ENCODE peak calls at places on chromosomes 5 and 9, in seven cellular contexts. One of them, this sample, is unnamed. For H3K4me1, the result is how much of the 10 kb centered on the place peaks cover.

GRCh38 chr5:159586941-159587340 is 256.7 kb upstream of the IL12B start:
- DNase-seq in hepatocyte: no peak
- DNase-seq in MM.1S: no peak
- DNase-seq in heart right ventricle: no peak
- DNase-seq in mammary epithelial cell: no peak
- DNase-seq in stomach: no peak
- DNase-seq in OCI-LY7: no peak
- DNase-seq in this sample: no peak

GRCh38 chr5:81805086-81805485 is 54.2 kb upstream of the SSBP2 start:
- DNase-seq in hepatocyte: no peak
- DNase-seq in MM.1S: peak
- DNase-seq in heart right ventricle: no peak
- DNase-seq in mammary epithelial cell: no peak
- DNase-seq in stomach: no peak
- DNase-seq in OCI-LY7: no peak
- DNase-seq in this sample: no peak

GRCh38 chr9:97714435-97714834 is 17.3 kb upstream of the XPA start:
- DNase-seq in hepatocyte: peak
- DNase-seq in MM.1S: peak
- DNase-seq in heart right ventricle: no peak
- DNase-seq in mammary epithelial cell: peak
- DNase-seq in stomach: no peak
- DNase-seq in OCI-LY7: no peak
- DNase-seq in this sample: no peak

GRCh38 chr9:134283111-134283515 is 43.1 kb upstream of the RXRA start:
- DNase-seq in hepatocyte: peak
- DNase-seq in MM.1S: no peak
- DNase-seq in heart right ventricle: peak
- DNase-seq in mammary epithelial cell: peak
- DNase-seq in stomach: peak
- DNase-seq in OCI-LY7: no peak
- DNase-seq in this sample: peak

GRCh38 chr5:143052967-143053682 is 282.9 kb downstream of the ARHGAP26 start:
- DNase-seq in hepatocyte: no peak
- DNase-seq in MM.1S: peak
- DNase-seq in heart right ventricle: no peak
- DNase-seq in mammary epithelial cell: no peak
- DNase-seq in stomach: no peak
- DNase-seq in OCI-LY7: no peak
- DNase-seq in this sample: no peak

GRCh38 chr5:134551891-134552290 is 26.4 kb downstream of the JADE2 start:
- DNase-seq in hepatocyte: no peak
- DNase-seq in MM.1S: no peak
- DNase-seq in heart right ventricle: no peak
- DNase-seq in mammary epithelial cell: no peak
- DNase-seq in stomach: no peak
- DNase-seq in OCI-LY7: no peak
- DNase-seq in this sample: no peak

GRCh38 chr9:134276463-134277245 is 49.6 kb upstream of the RXRA start:
- DNase-seq in hepatocyte: no peak
- DNase-seq in MM.1S: no peak
- DNase-seq in heart right ventricle: no peak
- DNase-seq in mammary epithelial cell: no peak
- DNase-seq in stomach: no peak
- DNase-seq in OCI-LY7: no peak
- DNase-seq in this sample: no peak

GRCh38 chr5:170773031-170773985 is 10.2 kb upstream of the GABRP start:
- DNase-seq in hepatocyte: no peak
- DNase-seq in MM.1S: no peak
- DNase-seq in heart right ventricle: no peak
- DNase-seq in mammary epithelial cell: no peak
- DNase-seq in stomach: peak
- DNase-seq in OCI-LY7: no peak
- DNase-seq in this sample: peak

GRCh38 chr9:13956107-13956506 is 357.8 kb downstream of the NFIB start:
- DNase-seq in hepatocyte: no peak
- DNase-seq in MM.1S: no peak
- DNase-seq in heart right ventricle: no peak
- DNase-seq in mammary epithelial cell: no peak
- DNase-seq in stomach: no peak
- DNase-seq in OCI-LY7: no peak
- DNase-seq in this sample: no peak

GRCh38 chr5:107979272-107979671 is 308.5 kb upstream of the EFNA5 start:
- DNase-seq in hepatocyte: no peak
- DNase-seq in MM.1S: no peak
- DNase-seq in heart right ventricle: no peak
- DNase-seq in mammary epithelial cell: no peak
- DNase-seq in stomach: no peak
- DNase-seq in OCI-LY7: no peak
- DNase-seq in this sample: peak

GRCh38 chr5:78610163-78610583 is 38.4 kb downstream of the LHFPL2 start:
- DNase-seq in hepatocyte: no peak
- DNase-seq in MM.1S: no peak
- DNase-seq in heart right ventricle: peak
- DNase-seq in mammary epithelial cell: no peak
- DNase-seq in stomach: no peak
- DNase-seq in OCI-LY7: no peak
- DNase-seq in this sample: peak

GRCh38 chr9:109880276-109881169 is 100.5 kb downstream of the PALM2AKAP2 start:
- DNase-seq in hepatocyte: peak
- DNase-seq in MM.1S: no peak
- DNase-seq in heart right ventricle: no peak
- DNase-seq in mammary epithelial cell: peak
- DNase-seq in stomach: no peak
- DNase-seq in OCI-LY7: peak
- DNase-seq in this sample: no peak

GRCh38 chr9:111013250-111013649 is 25.0 kb downstream of the LPAR1 start:
- DNase-seq in hepatocyte: no peak
- DNase-seq in MM.1S: no peak
- DNase-seq in heart right ventricle: no peak
- DNase-seq in mammary epithelial cell: no peak
- DNase-seq in stomach: no peak
- DNase-seq in OCI-LY7: no peak
- DNase-seq in this sample: no peak

GRCh38 chr5:132746592-132747063 is 598 bp upstream of the CCNI2 start:
- DNase-seq in hepatocyte: peak
- DNase-seq in MM.1S: no peak
- DNase-seq in heart right ventricle: no peak
- DNase-seq in mammary epithelial cell: no peak
- DNase-seq in stomach: peak
- DNase-seq in OCI-LY7: peak
- DNase-seq in this sample: peak

GRCh38 chr9:98034593-98035546 is 21.7 kb upstream of the NANS start:
- DNase-seq in hepatocyte: peak
- DNase-seq in MM.1S: peak
- DNase-seq in heart right ventricle: peak
- DNase-seq in mammary epithelial cell: peak
- DNase-seq in stomach: peak
- DNase-seq in OCI-LY7: peak
- DNase-seq in this sample: peak

GRCh38 chr9:13013976-13014375 is 239.2 kb downstream of the LURAP1L start:
- DNase-seq in hepatocyte: no peak
- DNase-seq in MM.1S: no peak
- DNase-seq in heart right ventricle: no peak
- DNase-seq in mammary epithelial cell: no peak
- DNase-seq in stomach: no peak
- DNase-seq in OCI-LY7: no peak
- DNase-seq in this sample: no peak

GRCh38 chr5:5560016-5560415 is 137.5 kb downstream of the ICE1 start:
- DNase-seq in hepatocyte: no peak
- DNase-seq in MM.1S: no peak
- DNase-seq in heart right ventricle: no peak
- DNase-seq in mammary epithelial cell: no peak
- DNase-seq in stomach: no peak
- DNase-seq in OCI-LY7: no peak
- DNase-seq in this sample: no peak

GRCh38 chr9:89466451-89467277 is 31.2 kb downstream of the SEMA4D start:
- DNase-seq in hepatocyte: no peak
- DNase-seq in MM.1S: no peak
- DNase-seq in heart right ventricle: no peak
- DNase-seq in mammary epithelial cell: no peak
- DNase-seq in stomach: no peak
- DNase-seq in OCI-LY7: no peak
- DNase-seq in this sample: no peak

GRCh38 chr5:164649266-164649665 is 1143.8 kb downstream of the MAT2B start:
- DNase-seq in hepatocyte: no peak
- DNase-seq in MM.1S: no peak
- DNase-seq in heart right ventricle: no peak
- DNase-seq in mammary epithelial cell: peak
- DNase-seq in stomach: no peak
- DNase-seq in OCI-LY7: no peak
- DNase-seq in this sample: no peak

DNA sequence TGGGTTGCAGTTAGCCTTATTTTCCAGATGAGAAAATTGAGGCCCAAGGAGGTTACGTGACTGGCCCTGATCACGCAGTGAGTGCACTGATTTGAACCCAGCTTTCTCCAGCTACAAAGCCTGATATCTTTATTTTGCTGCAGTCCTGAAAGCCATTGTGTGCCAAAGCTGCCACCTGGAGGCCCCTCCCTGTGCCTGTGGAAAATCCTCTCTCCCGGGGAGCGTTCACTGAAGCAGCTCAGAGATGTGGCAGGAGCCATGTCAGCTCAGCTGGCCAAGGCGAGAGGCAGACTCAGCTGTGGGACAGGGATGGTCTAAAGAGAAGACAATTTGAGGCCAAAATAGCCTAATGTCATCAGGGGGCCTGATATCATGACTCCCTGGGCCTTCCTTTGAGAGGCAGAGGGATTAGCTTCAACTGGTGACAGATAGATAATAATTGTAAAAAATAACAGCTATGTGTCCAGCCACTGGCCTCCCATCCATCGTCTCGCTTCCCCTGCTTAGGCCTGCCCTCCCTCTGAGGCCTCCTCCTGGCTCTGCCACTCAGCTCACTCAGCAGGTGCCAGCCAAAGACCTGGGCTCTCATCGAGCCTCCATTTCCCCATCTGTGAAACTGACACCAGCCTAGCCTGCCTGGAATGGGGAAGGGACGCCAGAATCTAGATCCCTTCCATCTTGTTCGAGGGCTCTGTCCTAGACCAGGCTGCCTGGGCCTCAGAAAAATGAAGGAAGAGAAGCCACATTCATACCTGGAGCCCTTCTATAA is 74.3 kb upstream of the GGTA1 start:
- DNase-seq in hepatocyte: no peak
- DNase-seq in MM.1S: no peak
- DNase-seq in heart right ventricle: no peak
- DNase-seq in mammary epithelial cell: no peak
- DNase-seq in stomach: peak
- DNase-seq in OCI-LY7: no peak
- DNase-seq in this sample: no peak
- H3K4me1 ChIP-seq in hepatocyte: under half
- H3K4me1 ChIP-seq in MM.1S: under half
- H3K4me1 ChIP-seq in heart right ventricle: under half
- H3K4me1 ChIP-seq in mammary epithelial cell: under half
- H3K4me1 ChIP-seq in stomach: under half
- H3K4me1 ChIP-seq in OCI-LY7: under half
- H3K4me1 ChIP-seq in this sample: under half

DNA sequence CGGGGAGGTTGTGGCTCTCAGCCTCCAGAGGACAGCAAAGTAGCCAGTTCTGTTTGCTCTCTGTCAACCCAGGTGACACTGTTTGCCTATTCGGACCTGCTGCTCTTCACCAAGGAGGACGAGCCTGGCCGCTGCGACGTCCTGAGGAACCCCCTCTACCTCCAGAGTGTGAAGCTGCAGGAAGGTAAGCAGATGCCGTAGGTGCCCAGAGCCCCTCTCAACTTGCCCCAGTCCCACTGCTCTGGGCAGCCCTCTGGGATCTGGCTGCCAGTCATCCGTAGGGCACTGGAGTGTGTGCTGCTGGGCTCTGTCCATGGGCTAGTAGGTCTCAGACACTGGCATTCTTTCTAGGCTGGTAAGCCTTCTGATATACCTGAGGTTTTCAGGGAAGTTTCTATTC is 59.3 kb downstream of the RGS3 start:
- DNase-seq in hepatocyte: no peak
- DNase-seq in MM.1S: no peak
- DNase-seq in heart right ventricle: no peak
- DNase-seq in mammary epithelial cell: no peak
- DNase-seq in stomach: no peak
- DNase-seq in OCI-LY7: no peak
- DNase-seq in this sample: no peak
- H3K27ac ChIP-seq in hepatocyte: peak
- H3K27ac ChIP-seq in MM.1S: peak
- H3K27ac ChIP-seq in heart right ventricle: peak
- H3K27ac ChIP-seq in mammary epithelial cell: no peak
- H3K27ac ChIP-seq in stomach: peak
- H3K27ac ChIP-seq in OCI-LY7: peak
- H3K27ac ChIP-seq in this sample: no peak

DNA sequence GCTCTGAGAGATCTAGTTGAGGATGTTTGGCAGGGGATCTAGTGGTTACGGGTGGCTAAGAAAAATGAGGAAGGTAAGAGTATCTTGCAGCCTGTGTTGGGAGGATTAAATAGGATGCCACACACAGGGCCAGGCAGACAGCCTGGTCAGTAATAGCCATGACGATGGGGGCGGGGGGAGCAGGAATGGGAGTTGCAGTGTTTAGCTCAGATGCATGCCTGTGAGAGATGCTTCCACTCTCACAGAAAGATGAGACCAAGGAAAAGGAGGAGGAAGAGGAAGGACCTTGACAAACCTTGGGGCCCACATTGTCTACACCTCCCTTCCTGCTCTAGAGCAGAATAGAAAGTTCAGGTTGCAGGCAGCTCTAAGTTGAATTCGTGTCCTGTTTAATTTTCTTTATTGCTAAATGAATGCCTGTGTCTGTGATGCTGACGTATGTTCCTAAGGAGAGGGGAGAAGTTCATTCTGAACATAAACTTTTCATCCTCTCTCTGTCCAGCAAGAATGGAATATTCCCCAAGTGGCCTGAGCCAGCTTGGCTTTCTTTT is 28.7 kb downstream of the TGFBI start:
- DNase-seq in hepatocyte: no peak
- DNase-seq in MM.1S: no peak
- DNase-seq in heart right ventricle: no peak
- DNase-seq in mammary epithelial cell: no peak
- DNase-seq in stomach: no peak
- DNase-seq in OCI-LY7: no peak
- DNase-seq in this sample: no peak
- H3K4me1 ChIP-seq in hepatocyte: under half
- H3K4me1 ChIP-seq in MM.1S: under half
- H3K4me1 ChIP-seq in heart right ventricle: under half
- H3K4me1 ChIP-seq in mammary epithelial cell: under half
- H3K4me1 ChIP-seq in stomach: under half
- H3K4me1 ChIP-seq in OCI-LY7: under half
- H3K4me1 ChIP-seq in this sample: under half

DNA sequence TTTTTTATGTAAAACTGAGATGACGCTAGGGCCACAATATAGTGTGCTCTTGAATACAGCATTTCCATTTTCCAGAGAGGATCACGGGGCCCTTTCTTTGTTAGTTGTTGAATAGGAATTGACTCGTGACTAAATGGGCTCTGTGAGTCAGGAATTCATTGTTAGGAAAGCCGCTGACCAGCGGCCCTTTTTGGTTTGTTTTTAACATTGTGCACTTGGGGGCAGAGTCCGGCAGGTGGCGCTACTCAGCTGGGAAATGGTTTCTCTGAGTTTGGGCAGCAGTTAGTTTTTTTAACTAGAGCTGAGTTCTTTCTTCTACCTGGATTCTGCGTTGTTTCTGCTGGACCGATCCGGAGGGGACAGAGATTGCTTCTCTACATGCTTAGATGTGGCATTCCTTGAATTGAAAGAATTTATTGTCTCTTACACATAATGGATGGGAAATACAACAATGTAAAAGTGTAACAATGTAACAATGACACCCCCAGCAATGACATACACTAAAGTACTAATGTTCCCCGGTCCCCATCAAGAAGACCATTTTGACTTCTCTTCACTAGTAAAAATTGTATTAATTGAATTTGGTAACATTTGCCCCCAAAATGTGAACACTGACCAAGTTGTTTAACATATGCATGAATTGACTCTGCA is 760.0 kb downstream of the TAF11L14 start:
- DNase-seq in hepatocyte: peak
- DNase-seq in MM.1S: peak
- DNase-seq in heart right ventricle: no peak
- DNase-seq in mammary epithelial cell: peak
- DNase-seq in stomach: peak
- DNase-seq in OCI-LY7: peak
- DNase-seq in this sample: peak
- H3K27ac ChIP-seq in hepatocyte: no peak
- H3K27ac ChIP-seq in MM.1S: no peak
- H3K27ac ChIP-seq in heart right ventricle: no peak
- H3K27ac ChIP-seq in mammary epithelial cell: no peak
- H3K27ac ChIP-seq in stomach: no peak
- H3K27ac ChIP-seq in OCI-LY7: no peak
- H3K27ac ChIP-seq in this sample: no peak

This sample was measured in body of pancreas.